ENCODE peak calls at places on chromosomes 7 and 10, in four cellular contexts. D is SK-N-SH, K is K562, J is GM12878. Z is an unnamed sample.

GRCh38 chr10:71921319-71922027 is 42.7 kb upstream of the CHST3 start:
- DNase-seq in D (peak), J (no peak), K (peak), Z (no peak)

GRCh38 chr7:7099584-7100014 is 82.7 kb upstream of the C1GALT1 start:
- DNase-seq in J (no peak), K (peak), D (no peak), Z (peak)

GRCh38 chr10:33483124-33483794 is 148.8 kb upstream of the NRP1 start:
- DNase-seq in K (no peak), D (no peak), J (no peak), Z (no peak)

GRCh38 chr10:33542747-33543505 is 208.5 kb upstream of the NRP1 start:
- DNase-seq in K (no peak), D (no peak), J (no peak), Z (no peak)

GRCh38 chr7:18573410-18574234 is 78.1 kb downstream of the HDAC9 start:
- DNase-seq in J (no peak), K (no peak), D (no peak), Z (no peak)

GRCh38 chr10:118409295-118409694 is 67.2 kb upstream of the FAM204A start:
- DNase-seq in D (no peak), K (no peak), J (no peak), Z (no peak)

GRCh38 chr10:55410415-55410885 is 609.4 kb upstream of the PCDH15 start:
- DNase-seq in D (peak), K (no peak), J (no peak), Z (peak)

GRCh38 chr10:21954690-21955089 is 48.8 kb downstream of the DNAJC1 start:
- DNase-seq in K (no peak), J (no peak), D (no peak), Z (no peak)

GRCh38 chr10:61987951-61988379 is 86.5 kb downstream of the ARID5B start:
- DNase-seq in D (no peak), K (no peak), J (peak), Z (no peak)

DNA sequence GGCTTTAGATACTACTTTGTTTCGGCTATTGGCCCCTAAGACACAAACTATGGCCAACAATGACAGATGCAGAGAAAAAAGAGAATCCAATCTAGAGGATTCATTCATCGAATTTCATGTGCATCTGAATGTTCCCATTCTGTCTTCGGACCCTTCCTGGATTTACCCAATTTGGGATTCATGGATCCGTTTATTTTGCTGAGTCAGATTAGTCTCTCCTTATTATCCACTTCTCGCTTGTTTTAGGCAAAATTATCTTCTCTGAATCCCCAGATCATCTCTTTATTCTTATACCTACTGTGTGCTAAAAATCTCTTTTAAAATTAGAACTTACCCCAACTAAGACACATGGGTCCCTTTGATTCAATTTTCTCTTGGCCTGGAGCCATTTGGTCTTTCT is 6.5 kb downstream of the TRPV6 start:
- DNase-seq in K (no peak), D (no peak), J (no peak), Z (no peak)
- TF ChIP-seq USF1 in K (no peak), D (no peak), J (no peak), Z (no peak)

GRCh38 chr7:39353615-39354376 is 212.4 kb upstream of the YAE1 start:
- DNase-seq in J (no peak), K (peak), D (peak), Z (peak)

GRCh38 chr7:39349452-39350123 is 216.6 kb upstream of the YAE1 start:
- DNase-seq in D (no peak), K (no peak), J (no peak), Z (no peak)
- TF ChIP-seq USF1 in D (no peak), K (no peak), J (no peak), Z (no peak)

GRCh38 chr7:67588631-67589030 is 592.0 kb downstream of the TYW1 start:
- DNase-seq in K (no peak), J (no peak), D (no peak), Z (no peak)
- TF ChIP-seq USF1 in K (no peak), J (no peak), D (no peak), Z (no peak)

DNA sequence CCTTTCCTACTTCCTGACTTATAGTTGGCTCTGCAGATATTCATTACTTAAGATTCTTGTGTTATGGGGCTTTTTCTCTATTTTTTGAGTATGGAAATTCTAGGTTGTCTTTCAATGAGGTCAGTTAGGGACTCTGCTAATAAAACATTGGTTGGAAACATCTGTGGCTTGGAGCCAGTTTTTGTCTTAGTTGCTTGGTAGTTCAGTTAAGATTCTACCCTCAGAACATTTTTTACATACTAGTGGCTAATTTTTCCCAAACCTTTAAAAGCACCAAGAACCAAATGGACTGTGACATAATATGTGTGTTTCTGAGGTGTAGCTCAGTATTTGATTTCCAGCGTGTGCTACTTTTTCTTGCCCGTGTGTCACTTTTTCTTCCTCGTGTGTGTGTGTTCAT is 305.6 kb upstream of the FZD1 start:
- DNase-seq in K (no peak), J (no peak), D (no peak), Z (no peak)
- TF ChIP-seq USF1 in K (no peak), J (no peak), D (no peak), Z (no peak)

DNA sequence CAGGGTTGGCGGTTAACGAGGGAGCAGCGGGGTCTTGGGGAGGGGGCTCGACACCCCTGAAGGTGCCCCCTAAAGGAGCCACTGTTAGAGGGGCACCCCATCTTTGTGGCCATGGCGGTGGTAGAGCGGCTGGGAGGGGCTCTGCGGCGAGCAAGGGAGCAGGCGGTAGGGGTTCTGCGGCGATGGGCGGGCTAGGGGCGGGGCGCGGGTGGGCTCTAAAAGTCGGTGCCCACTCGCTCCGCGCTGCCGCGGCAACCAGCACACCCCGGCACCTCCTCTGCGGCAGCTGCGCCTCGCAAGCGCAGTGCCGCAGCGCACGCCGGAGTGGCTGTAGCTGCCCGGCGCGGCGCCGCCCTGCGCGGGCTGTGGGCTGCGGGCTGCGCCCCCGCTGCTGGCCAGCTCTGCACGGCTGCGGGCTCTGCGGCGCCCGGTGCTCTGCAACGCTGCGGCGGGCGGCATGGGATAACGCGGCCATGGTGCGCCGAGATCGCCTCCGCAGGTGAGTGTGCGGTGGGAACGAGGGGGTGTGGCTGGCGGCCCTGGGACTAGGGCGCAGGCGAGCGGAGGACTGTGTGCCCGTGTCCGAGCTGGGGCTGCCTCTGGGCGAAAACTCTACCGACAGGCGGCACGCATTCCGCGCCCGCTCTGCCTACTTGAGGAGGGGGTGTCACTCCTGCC is at the start of gene MEST:
- DNase-seq in D (peak), K (no peak), J (no peak), Z (peak)
- TF ChIP-seq USF1 in D (no peak), K (no peak), J (no peak), Z (no peak)

GRCh38 chr7:44713680-44714335 is 34.8 kb upstream of the ZMIZ2 start:
- DNase-seq in K (no peak), J (no peak), D (no peak), Z (no peak)
- TF ChIP-seq USF1 in K (no peak), J (no peak), D (no peak), Z (no peak)

DNA sequence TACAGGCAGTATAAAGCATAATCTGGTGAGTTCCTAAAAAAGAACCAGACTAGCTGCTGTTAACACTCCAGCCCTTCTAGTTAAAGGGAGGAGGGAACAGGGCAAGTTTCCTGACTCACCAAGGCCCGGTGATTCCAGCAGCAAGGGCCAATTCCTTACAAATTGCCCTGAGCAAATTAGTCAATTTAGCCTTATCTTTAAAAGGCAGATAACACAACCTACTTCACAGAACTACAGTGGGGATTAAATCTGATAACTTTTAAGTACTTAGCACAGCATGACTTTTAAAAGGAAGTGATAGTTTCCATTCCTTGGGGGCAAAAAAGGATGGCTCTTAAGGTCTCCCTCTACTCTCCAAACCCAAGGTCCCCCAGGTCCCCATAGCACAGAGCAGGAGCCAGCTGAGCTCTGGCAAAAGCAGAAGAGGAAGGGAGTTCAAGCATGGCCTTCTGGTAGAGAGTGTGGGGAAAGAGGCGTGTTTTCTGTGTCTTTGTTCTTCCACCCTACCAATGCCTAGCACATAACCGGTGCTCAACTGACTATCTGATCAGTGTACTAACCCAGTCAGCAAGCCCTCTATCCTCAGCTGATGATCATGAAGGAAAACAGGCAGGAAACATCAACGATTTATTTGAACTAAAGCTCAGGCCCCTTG is 4.0 kb downstream of the CDCA7L start:
- DNase-seq in J (peak), K (no peak), D (peak), Z (no peak)
- TF ChIP-seq USF1 in J (no peak), K (no peak), D (no peak), Z (no peak)

DNA sequence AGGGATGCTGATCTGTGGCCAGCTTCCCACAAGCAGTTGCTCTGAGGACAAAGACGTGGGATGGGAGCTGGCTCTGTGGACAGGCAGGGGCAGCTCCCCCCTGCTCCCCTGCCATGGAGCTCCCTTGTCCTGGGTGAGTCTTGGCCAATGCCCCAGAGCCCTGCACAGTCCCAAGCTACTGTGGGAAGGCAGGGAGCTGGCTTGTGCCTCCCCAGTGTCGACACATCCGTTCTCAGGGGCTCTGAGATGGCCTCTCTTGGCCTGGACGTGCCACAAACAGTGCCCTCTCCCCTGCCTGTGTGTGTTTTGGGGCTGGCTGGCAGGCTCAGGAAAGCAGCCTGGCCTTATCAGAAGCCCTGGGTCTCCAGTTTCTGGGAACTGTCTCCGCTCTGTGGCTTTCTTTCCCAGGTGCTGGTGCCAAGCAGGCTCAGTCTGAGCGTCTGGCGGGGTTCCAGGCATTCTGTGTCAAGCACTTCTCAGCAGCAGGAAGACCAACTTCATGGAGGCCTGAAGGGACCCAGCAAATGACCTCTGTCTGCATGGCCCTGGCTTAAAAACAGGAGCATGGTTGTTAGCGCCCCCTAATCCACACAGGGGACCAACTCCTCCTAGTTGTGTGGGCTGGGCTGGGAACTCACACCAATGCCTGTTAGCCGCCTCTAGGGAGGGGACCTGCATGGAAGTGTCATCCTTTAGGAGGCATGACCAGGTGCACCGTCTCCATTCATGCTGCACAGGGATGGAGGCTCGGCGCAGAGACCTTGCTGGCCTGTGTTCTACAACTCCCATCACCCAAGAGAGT is 375.2 kb downstream of the RPS24 start:
- DNase-seq in D (peak), K (peak), J (no peak), Z (peak)
- TF ChIP-seq USF1 in D (no peak), K (no peak), J (no peak), Z (no peak)

GRCh38 chr7:155710530-155710929 is 66.1 kb downstream of the RBM33 start:
- DNase-seq in J (no peak), K (no peak), D (no peak), Z (no peak)

GRCh38 chr7:155706376-155706775 is 61.9 kb downstream of the RBM33 start:
- DNase-seq in K (no peak), D (no peak), J (no peak), Z (no peak)

GRCh38 chr7:155710035-155710434 is 65.6 kb downstream of the RBM33 start:
- DNase-seq in J (no peak), D (no peak), K (no peak), Z (no peak)

GRCh38 chr7:155711081-155711480 is 66.6 kb downstream of the RBM33 start:
- DNase-seq in D (no peak), J (no peak), K (no peak), Z (no peak)

DNA sequence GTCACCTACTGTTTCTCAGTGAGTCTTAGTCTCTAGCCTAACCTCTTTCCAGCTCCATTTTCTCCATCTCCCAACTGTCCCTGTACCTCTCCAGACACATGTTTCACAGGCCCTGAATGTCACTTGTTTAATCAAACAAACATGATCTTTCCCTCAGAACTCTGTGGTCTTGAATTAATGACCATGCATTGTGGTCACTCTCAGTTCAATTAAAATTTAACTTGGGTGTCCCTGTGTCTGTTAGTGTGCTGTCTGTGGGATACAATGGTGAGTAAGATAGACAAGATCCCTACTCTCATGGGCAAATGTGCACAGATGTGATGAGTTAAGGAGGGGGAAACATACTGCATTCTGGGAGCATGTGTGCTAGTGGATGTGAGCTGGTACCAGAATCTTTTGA is 65.0 kb downstream of the RBM33 start:
- DNase-seq in J (no peak), K (no peak), D (no peak), Z (no peak)
- TF ChIP-seq USF1 in J (no peak), K (no peak), D (no peak), Z (no peak)

GRCh38 chr10:130233426-130233825 is 97.2 kb downstream of the GLRX3 start:
- DNase-seq in D (no peak), K (no peak), J (no peak), Z (no peak)
- TF ChIP-seq USF1 in D (no peak), K (no peak), J (no peak), Z (no peak)

Z was measured in WTC11.